ENCODE peak calls at places on chromosomes 6 and 20, in six cellular contexts. One of them, this sample, is unnamed.

GRCh38 chr20:50508171-50508761 is 1.9 kb upstream of the PTPN1 start:
- DNase-seq in pancreas: no peak
- DNase-seq in IMR-90: no peak
- DNase-seq in effector memory CD4-positive, alpha-beta T cell: no peak
- DNase-seq in mesendoderm: peak
- DNase-seq in naive thymus-derived CD4-positive, alpha-beta T cell: no peak
- DNase-seq in this sample: no peak

GRCh38 chr6:142885182-142885867 is 59.7 kb downstream of the HIVEP2 start:
- DNase-seq in pancreas: peak
- DNase-seq in IMR-90: peak
- DNase-seq in effector memory CD4-positive, alpha-beta T cell: peak
- DNase-seq in mesendoderm: peak
- DNase-seq in naive thymus-derived CD4-positive, alpha-beta T cell: peak
- DNase-seq in this sample: no peak

GRCh38 chr6:134376785-134377184 is 58.9 kb upstream of the SGK1 start:
- DNase-seq in pancreas: no peak
- DNase-seq in IMR-90: no peak
- DNase-seq in effector memory CD4-positive, alpha-beta T cell: no peak
- DNase-seq in mesendoderm: no peak
- DNase-seq in naive thymus-derived CD4-positive, alpha-beta T cell: no peak
- DNase-seq in this sample: no peak

GRCh38 chr6:112286010-112286409 is 31.6 kb upstream of the LAMA4 start:
- DNase-seq in pancreas: no peak
- DNase-seq in IMR-90: no peak
- DNase-seq in effector memory CD4-positive, alpha-beta T cell: peak
- DNase-seq in mesendoderm: peak
- DNase-seq in naive thymus-derived CD4-positive, alpha-beta T cell: peak
- DNase-seq in this sample: no peak

GRCh38 chr20:64113796-64114355 is 6.5 kb upstream of the NPBWR2 start:
- DNase-seq in pancreas: no peak
- DNase-seq in IMR-90: no peak
- DNase-seq in effector memory CD4-positive, alpha-beta T cell: no peak
- DNase-seq in mesendoderm: no peak
- DNase-seq in naive thymus-derived CD4-positive, alpha-beta T cell: no peak
- DNase-seq in this sample: peak

GRCh38 chr20:33460711-33461110 is 17.1 kb upstream of the SNTA1 start:
- DNase-seq in pancreas: no peak
- DNase-seq in IMR-90: no peak
- DNase-seq in effector memory CD4-positive, alpha-beta T cell: no peak
- DNase-seq in mesendoderm: no peak
- DNase-seq in naive thymus-derived CD4-positive, alpha-beta T cell: no peak
- DNase-seq in this sample: no peak

GRCh38 chr6:169702640-169703246 is 817 bp downstream of the C6orf120 start:
- DNase-seq in pancreas: peak
- DNase-seq in IMR-90: peak
- DNase-seq in effector memory CD4-positive, alpha-beta T cell: peak
- DNase-seq in mesendoderm: no peak
- DNase-seq in naive thymus-derived CD4-positive, alpha-beta T cell: no peak
- DNase-seq in this sample: peak

GRCh38 chr6:145036236-145036635 is 699.1 kb downstream of the EPM2A start:
- DNase-seq in pancreas: no peak
- DNase-seq in IMR-90: peak
- DNase-seq in effector memory CD4-positive, alpha-beta T cell: no peak
- DNase-seq in mesendoderm: no peak
- DNase-seq in naive thymus-derived CD4-positive, alpha-beta T cell: no peak
- DNase-seq in this sample: no peak

GRCh38 chr20:44552568-44552949 is 29.8 kb upstream of the PKIG start:
- DNase-seq in pancreas: no peak
- DNase-seq in IMR-90: no peak
- DNase-seq in effector memory CD4-positive, alpha-beta T cell: no peak
- DNase-seq in mesendoderm: no peak
- DNase-seq in naive thymus-derived CD4-positive, alpha-beta T cell: no peak
- DNase-seq in this sample: no peak

GRCh38 chr6:133033263-133033662 is 207.9 kb upstream of the EYA4 start:
- DNase-seq in pancreas: no peak
- DNase-seq in IMR-90: peak
- DNase-seq in effector memory CD4-positive, alpha-beta T cell: no peak
- DNase-seq in mesendoderm: no peak
- DNase-seq in naive thymus-derived CD4-positive, alpha-beta T cell: no peak
- DNase-seq in this sample: no peak

GRCh38 chr6:89385846-89386245 is 26.2 kb downstream of the RRAGD start:
- DNase-seq in pancreas: no peak
- DNase-seq in IMR-90: no peak
- DNase-seq in effector memory CD4-positive, alpha-beta T cell: no peak
- DNase-seq in mesendoderm: no peak
- DNase-seq in naive thymus-derived CD4-positive, alpha-beta T cell: no peak
- DNase-seq in this sample: no peak

GRCh38 chr6:169249057-169249456 is 4.6 kb downstream of the THBS2 start:
- DNase-seq in pancreas: no peak
- DNase-seq in IMR-90: no peak
- DNase-seq in effector memory CD4-positive, alpha-beta T cell: no peak
- DNase-seq in mesendoderm: no peak
- DNase-seq in naive thymus-derived CD4-positive, alpha-beta T cell: no peak
- DNase-seq in this sample: peak

GRCh38 chr20:19998990-19999705 is 18.0 kb upstream of the NAA20 start:
- DNase-seq in pancreas: peak
- DNase-seq in IMR-90: no peak
- DNase-seq in effector memory CD4-positive, alpha-beta T cell: no peak
- DNase-seq in mesendoderm: no peak
- DNase-seq in naive thymus-derived CD4-positive, alpha-beta T cell: no peak
- DNase-seq in this sample: no peak

GRCh38 chr6:165844801-165845364 is 181.8 kb upstream of the PDE10A start:
- DNase-seq in pancreas: no peak
- DNase-seq in IMR-90: no peak
- DNase-seq in effector memory CD4-positive, alpha-beta T cell: no peak
- DNase-seq in mesendoderm: no peak
- DNase-seq in naive thymus-derived CD4-positive, alpha-beta T cell: no peak
- DNase-seq in this sample: no peak

GRCh38 chr6:132445201-132445951 is 44.1 kb upstream of the MOXD1 start:
- DNase-seq in pancreas: no peak
- DNase-seq in IMR-90: peak
- DNase-seq in effector memory CD4-positive, alpha-beta T cell: no peak
- DNase-seq in mesendoderm: peak
- DNase-seq in naive thymus-derived CD4-positive, alpha-beta T cell: no peak
- DNase-seq in this sample: no peak

GRCh38 chr6:2231438-2231837 is 14.0 kb downstream of the GMDS start:
- DNase-seq in pancreas: no peak
- DNase-seq in IMR-90: peak
- DNase-seq in effector memory CD4-positive, alpha-beta T cell: no peak
- DNase-seq in mesendoderm: peak
- DNase-seq in naive thymus-derived CD4-positive, alpha-beta T cell: no peak
- DNase-seq in this sample: no peak

GRCh38 chr20:56861590-56861989 is 232.5 kb downstream of the TFAP2C start:
- DNase-seq in pancreas: no peak
- DNase-seq in IMR-90: no peak
- DNase-seq in effector memory CD4-positive, alpha-beta T cell: no peak
- DNase-seq in mesendoderm: peak
- DNase-seq in naive thymus-derived CD4-positive, alpha-beta T cell: no peak
- DNase-seq in this sample: no peak

GRCh38 chr20:57468523-57469417 is 56.2 kb downstream of the CTCFL start:
- DNase-seq in pancreas: no peak
- DNase-seq in IMR-90: no peak
- DNase-seq in effector memory CD4-positive, alpha-beta T cell: no peak
- DNase-seq in mesendoderm: no peak
- DNase-seq in naive thymus-derived CD4-positive, alpha-beta T cell: no peak
- DNase-seq in this sample: no peak

GRCh38 chr6:37289931-37290330 is 32.0 kb upstream of the TMEM217 start:
- DNase-seq in pancreas: no peak
- DNase-seq in IMR-90: no peak
- DNase-seq in effector memory CD4-positive, alpha-beta T cell: peak
- DNase-seq in mesendoderm: peak
- DNase-seq in naive thymus-derived CD4-positive, alpha-beta T cell: peak
- DNase-seq in this sample: no peak

GRCh38 chr6:119331676-119332286 is 17.8 kb downstream of the MAN1A1 start:
- DNase-seq in pancreas: no peak
- DNase-seq in IMR-90: no peak
- DNase-seq in effector memory CD4-positive, alpha-beta T cell: no peak
- DNase-seq in mesendoderm: no peak
- DNase-seq in naive thymus-derived CD4-positive, alpha-beta T cell: no peak
- DNase-seq in this sample: no peak

GRCh38 chr6:27791182-27791939 is 120.8 kb downstream of the OR2B2 start:
- DNase-seq in pancreas: peak
- DNase-seq in IMR-90: peak
- DNase-seq in effector memory CD4-positive, alpha-beta T cell: no peak
- DNase-seq in mesendoderm: peak
- DNase-seq in naive thymus-derived CD4-positive, alpha-beta T cell: no peak
- DNase-seq in this sample: peak

GRCh38 chr6:26576929-26577719 is 19.6 kb upstream of the ABT1 start:
- DNase-seq in pancreas: no peak
- DNase-seq in IMR-90: peak
- DNase-seq in effector memory CD4-positive, alpha-beta T cell: no peak
- DNase-seq in mesendoderm: peak
- DNase-seq in naive thymus-derived CD4-positive, alpha-beta T cell: peak
- DNase-seq in this sample: no peak

GRCh38 chr6:127812985-127813681 is 87.7 kb downstream of the THEMIS start:
- DNase-seq in pancreas: no peak
- DNase-seq in IMR-90: no peak
- DNase-seq in effector memory CD4-positive, alpha-beta T cell: no peak
- DNase-seq in mesendoderm: no peak
- DNase-seq in naive thymus-derived CD4-positive, alpha-beta T cell: no peak
- DNase-seq in this sample: no peak

GRCh38 chr20:33423141-33423834 is 20.3 kb downstream of the SNTA1 start:
- DNase-seq in pancreas: no peak
- DNase-seq in IMR-90: peak
- DNase-seq in effector memory CD4-positive, alpha-beta T cell: no peak
- DNase-seq in mesendoderm: no peak
- DNase-seq in naive thymus-derived CD4-positive, alpha-beta T cell: no peak
- DNase-seq in this sample: peak

GRCh38 chr6:54307412-54308036 is 717 bp upstream of the TINAG start:
- DNase-seq in pancreas: no peak
- DNase-seq in IMR-90: no peak
- DNase-seq in effector memory CD4-positive, alpha-beta T cell: no peak
- DNase-seq in mesendoderm: no peak
- DNase-seq in naive thymus-derived CD4-positive, alpha-beta T cell: no peak
- DNase-seq in this sample: no peak

DNA sequence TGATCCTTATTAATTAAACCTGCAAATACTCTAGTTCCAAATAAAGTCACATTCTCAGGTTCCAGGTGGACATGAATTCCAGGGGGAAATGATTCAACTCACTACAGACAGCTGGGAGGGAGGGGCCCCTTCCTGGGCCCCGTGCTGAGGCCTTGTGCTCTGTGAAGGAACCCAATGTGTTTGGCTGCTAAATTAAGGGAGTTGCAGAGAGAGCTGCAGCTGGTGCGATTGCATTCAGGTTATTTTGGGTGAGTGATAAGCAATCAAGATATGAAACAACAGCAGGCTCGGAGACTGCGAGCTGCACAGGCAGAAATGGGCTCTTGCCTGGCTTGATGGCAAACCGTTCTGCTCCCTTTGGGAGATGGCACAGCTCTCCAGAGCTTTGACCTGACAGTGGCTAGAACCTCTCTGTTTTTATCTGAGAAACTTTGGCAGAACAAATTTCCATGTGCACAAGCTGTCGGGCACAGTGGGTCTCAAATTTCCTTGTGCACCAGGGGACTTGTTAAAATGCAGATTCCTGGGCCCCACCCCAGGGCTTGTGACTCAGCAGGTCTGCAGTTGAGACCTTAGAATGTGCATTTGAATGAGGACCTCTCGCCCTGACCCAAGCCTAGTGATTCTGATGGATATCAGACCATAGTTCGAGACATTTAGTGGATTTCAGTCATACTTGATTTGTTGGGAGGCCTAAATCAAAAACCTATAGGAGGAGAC is 9.8 kb downstream of the MAPK13 start:
- DNase-seq in pancreas: no peak
- DNase-seq in IMR-90: no peak
- DNase-seq in effector memory CD4-positive, alpha-beta T cell: no peak
- DNase-seq in mesendoderm: peak
- DNase-seq in naive thymus-derived CD4-positive, alpha-beta T cell: no peak
- DNase-seq in this sample: no peak
- H3K27ac ChIP-seq in pancreas: no peak
- H3K27ac ChIP-seq in IMR-90: no peak
- H3K27ac ChIP-seq in effector memory CD4-positive, alpha-beta T cell: no peak
- H3K27ac ChIP-seq in mesendoderm: no peak
- H3K27ac ChIP-seq in naive thymus-derived CD4-positive, alpha-beta T cell: no peak
- H3K27ac ChIP-seq in this sample: no peak

GRCh38 chr6:129112591-129112990 is 229.7 kb downstream of the LAMA2 start:
- DNase-seq in pancreas: no peak
- DNase-seq in IMR-90: no peak
- DNase-seq in effector memory CD4-positive, alpha-beta T cell: no peak
- DNase-seq in mesendoderm: no peak
- DNase-seq in naive thymus-derived CD4-positive, alpha-beta T cell: no peak
- DNase-seq in this sample: no peak

GRCh38 chr6:129113637-129114036 is 230.7 kb downstream of the LAMA2 start:
- DNase-seq in pancreas: no peak
- DNase-seq in IMR-90: no peak
- DNase-seq in effector memory CD4-positive, alpha-beta T cell: no peak
- DNase-seq in mesendoderm: no peak
- DNase-seq in naive thymus-derived CD4-positive, alpha-beta T cell: no peak
- DNase-seq in this sample: no peak

GRCh38 chr6:129114992-129115391 is 232.1 kb downstream of the LAMA2 start:
- DNase-seq in pancreas: no peak
- DNase-seq in IMR-90: no peak
- DNase-seq in effector memory CD4-positive, alpha-beta T cell: no peak
- DNase-seq in mesendoderm: no peak
- DNase-seq in naive thymus-derived CD4-positive, alpha-beta T cell: no peak
- DNase-seq in this sample: no peak

GRCh38 chr6:129117355-129117754 is 234.4 kb downstream of the LAMA2 start:
- DNase-seq in pancreas: no peak
- DNase-seq in IMR-90: no peak
- DNase-seq in effector memory CD4-positive, alpha-beta T cell: no peak
- DNase-seq in mesendoderm: no peak
- DNase-seq in naive thymus-derived CD4-positive, alpha-beta T cell: no peak
- DNase-seq in this sample: no peak

GRCh38 chr6:129115491-129115890 is 232.6 kb downstream of the LAMA2 start:
- DNase-seq in pancreas: no peak
- DNase-seq in IMR-90: no peak
- DNase-seq in effector memory CD4-positive, alpha-beta T cell: no peak
- DNase-seq in mesendoderm: no peak
- DNase-seq in naive thymus-derived CD4-positive, alpha-beta T cell: no peak
- DNase-seq in this sample: no peak
- H3K27ac ChIP-seq in pancreas: no peak
- H3K27ac ChIP-seq in IMR-90: no peak
- H3K27ac ChIP-seq in effector memory CD4-positive, alpha-beta T cell: no peak
- H3K27ac ChIP-seq in mesendoderm: no peak
- H3K27ac ChIP-seq in naive thymus-derived CD4-positive, alpha-beta T cell: no peak
- H3K27ac ChIP-seq in this sample: no peak

GRCh38 chr6:34982424-34982852 is 93.4 kb downstream of the ANKS1A start:
- DNase-seq in pancreas: no peak
- DNase-seq in IMR-90: peak
- DNase-seq in effector memory CD4-positive, alpha-beta T cell: no peak
- DNase-seq in mesendoderm: peak
- DNase-seq in naive thymus-derived CD4-positive, alpha-beta T cell: no peak
- DNase-seq in this sample: no peak
- H3K27ac ChIP-seq in pancreas: no peak
- H3K27ac ChIP-seq in IMR-90: no peak
- H3K27ac ChIP-seq in effector memory CD4-positive, alpha-beta T cell: no peak
- H3K27ac ChIP-seq in mesendoderm: no peak
- H3K27ac ChIP-seq in naive thymus-derived CD4-positive, alpha-beta T cell: no peak
- H3K27ac ChIP-seq in this sample: no peak

GRCh38 chr6:75502884-75503283 is 9.3 kb upstream of the FILIP1 start:
- DNase-seq in pancreas: no peak
- DNase-seq in IMR-90: no peak
- DNase-seq in effector memory CD4-positive, alpha-beta T cell: no peak
- DNase-seq in mesendoderm: no peak
- DNase-seq in naive thymus-derived CD4-positive, alpha-beta T cell: no peak
- DNase-seq in this sample: no peak
- H3K27ac ChIP-seq in pancreas: no peak
- H3K27ac ChIP-seq in IMR-90: no peak
- H3K27ac ChIP-seq in effector memory CD4-positive, alpha-beta T cell: no peak
- H3K27ac ChIP-seq in mesendoderm: no peak
- H3K27ac ChIP-seq in naive thymus-derived CD4-positive, alpha-beta T cell: no peak
- H3K27ac ChIP-seq in this sample: no peak

This sample was measured in stomach.